ENCODE peak calls at places on chromosomes 16 and 17, in eight cellular contexts. D is heart right ventricle, X is lower lobe of right lung, Q is left lung, T is endothelial cell of umbilical vein, F is OCI-LY7, V is small intestine, K is Panc1. U is an unnamed sample.

GRCh38 chr16:85755929-85756768 is 5.3 kb upstream of the C16orf74 start:
- DNase-seq in Q (no peak), K (no peak), F (peak; percentile 83), T (no peak), X (peak; percentile 28), V (no peak), D (no peak), U (no peak)

GRCh38 chr17:17036520-17036998 is 5.7 kb upstream of the MPRIP start:
- DNase-seq in F (no peak), Q (no peak), V (no peak), K (no peak), T (no peak), X (peak; percentile 75), D (no peak), U (no peak)

GRCh38 chr17:48181653-48182052 is 74.1 kb downstream of the SNX11 start:
- DNase-seq in V (peak; percentile 24), X (no peak), F (no peak), Q (no peak), T (peak; percentile 31), K (no peak), D (no peak), U (no peak)

GRCh38 chr17:47820023-47820789 is 1.4 kb downstream of the OSBPL7 start:
- DNase-seq in K (no peak), D (no peak), X (peak; percentile 51), Q (peak; percentile 74), T (no peak), V (peak; percentile 96), F (no peak), U (no peak)

GRCh38 chr17:17387461-17388362 is 84.5 kb downstream of the NT5M start:
- DNase-seq in T (no peak), V (peak; percentile 86), X (peak; percentile 69), D (peak; percentile 35), Q (no peak), K (no peak), F (peak; percentile 70), U (no peak)

GRCh38 chr17:7336240-7337175 is at the start of gene ACAP1:
- DNase-seq in K (no peak), F (peak; percentile 81), Q (peak; percentile 72), D (no peak), T (no peak), V (peak; percentile 64), X (peak; percentile 71), U (peak; percentile 36)

GRCh38 chr16:88920618-88921602 is 54.5 kb upstream of the PABPN1L start:
- DNase-seq in V (no peak), F (no peak), T (peak; percentile 91), Q (peak; percentile 68), K (no peak), X (peak; percentile 73), D (peak; percentile 82), U (no peak)

GRCh38 chr17:77318491-77319210 is 177.9 kb downstream of the SEC14L1 start:
- DNase-seq in V (peak; percentile 54), T (no peak), F (no peak), X (peak; percentile 66), Q (peak; percentile 47), K (no peak), D (no peak), U (peak; percentile 49)

GRCh38 chr16:55655709-55656694 is at the start of gene SLC6A2:
- DNase-seq in D (peak; percentile 29), Q (no peak), F (no peak), K (no peak), T (no peak), X (no peak), V (no peak), U (no peak)

GRCh38 chr16:48117217-48118105 is 38.3 kb downstream of the ABCC12 start:
- DNase-seq in Q (no peak), V (peak; percentile 5), F (peak; percentile 71), T (peak; percentile 37), K (no peak), D (peak; percentile 53), X (peak; percentile 62), U (no peak)

GRCh38 chr17:60094754-60095153 is 16.0 kb upstream of the HEATR6 start:
- DNase-seq in T (no peak), K (no peak), V (no peak), F (peak; percentile 26), Q (no peak), D (no peak), X (no peak), U (no peak)

GRCh38 chr17:78890111-78890897 is 12.7 kb downstream of the CEP295NL start:
- DNase-seq in X (peak; percentile 89), F (peak; percentile 52), T (no peak), V (no peak), D (peak; percentile 56), K (no peak), Q (peak; percentile 89), U (no peak)

GRCh38 chr17:378068-378467 is 25.5 kb upstream of the RPH3AL start:
- DNase-seq in F (no peak), K (no peak), D (no peak), T (no peak), Q (no peak), X (no peak), V (no peak), U (peak; percentile 11)

GRCh38 chr16:64058685-64059084 is 1063.2 kb downstream of the CDH11 start:
- DNase-seq in Q (no peak), T (no peak), D (no peak), K (no peak), F (no peak), V (no peak), X (no peak), U (no peak)

GRCh38 chr17:73770115-73770848 is 126.0 kb upstream of the SDK2 start:
- DNase-seq in V (peak; percentile 28), X (peak; percentile 58), T (no peak), F (no peak), D (peak; percentile 84), K (peak; percentile 4), Q (peak; percentile 70), U (peak; percentile 79)

GRCh38 chr16:84941916-84942315 is 69.4 kb downstream of the ZDHHC7 start:
- DNase-seq in D (no peak), T (no peak), V (no peak), X (no peak), K (no peak), Q (no peak), F (no peak), U (no peak)

GRCh38 chr16:88655733-88656281 is 5.0 kb upstream of the CYBA start:
- DNase-seq in V (no peak), F (no peak), Q (no peak), D (no peak), X (no peak), T (no peak), K (no peak), U (peak; percentile 70)

GRCh38 chr16:50640391-50640790 is 40.7 kb downstream of the SNX20 start:
- DNase-seq in V (no peak), X (no peak), Q (no peak), K (no peak), F (no peak), D (no peak), T (no peak), U (no peak)

GRCh38 chr17:41546819-41547218 is 18.7 kb upstream of the KRT19 start:
- DNase-seq in K (no peak), Q (no peak), X (no peak), D (no peak), F (no peak), T (no peak), V (no peak), U (no peak)
- H3K4me1 ChIP-seq in K (peaks cover 42% of the 10 kb centered on the region), Q (peaks cover 16% of the 10 kb centered on the region), X (peaks cover 21% of the 10 kb centered on the region), D (peaks cover 21% of the 10 kb centered on the region), F (no peaks in the 10 kb centered on the region), T (peaks cover 19% of the 10 kb centered on the region), V (peaks cover under 1% of the 10 kb centered on the region), U (peaks cover 25% of the 10 kb centered on the region)

GRCh38 chr17:29914819-29915537 is 15.1 kb downstream of the SSH2 start:
- DNase-seq in T (no peak), F (no peak), D (no peak), Q (no peak), K (no peak), X (no peak), V (no peak), U (no peak)
- H3K4me1 ChIP-seq in T (peaks cover 7% of the 10 kb centered on the region), F (peaks cover 6% of the 10 kb centered on the region), D (peaks cover 24% of the 10 kb centered on the region), Q (peaks cover 7% of the 10 kb centered on the region), K (peaks cover 8% of the 10 kb centered on the region), X (peaks cover 13% of the 10 kb centered on the region), V (no peaks in the 10 kb centered on the region), U (peaks cover 21% of the 10 kb centered on the region)

GRCh38 chr17:62792122-62792800 is 15.9 kb downstream of the MARCHF10 start:
- DNase-seq in D (no peak), X (no peak), Q (no peak), T (peak; percentile 44), V (no peak), K (peak; percentile 91), F (no peak), U (no peak)
- H3K4me1 ChIP-seq in D (no peaks in the 10 kb centered on the region), X (no peaks in the 10 kb centered on the region), Q (no peaks in the 10 kb centered on the region), T (no peaks in the 10 kb centered on the region), V (no peaks in the 10 kb centered on the region), K (peaks cover 16% of the 10 kb centered on the region), F (no peaks in the 10 kb centered on the region), U (peaks cover 40% of the 10 kb centered on the region)

GRCh38 chr17:2393954-2394749 is 6.7 kb downstream of the MNT start:
- DNase-seq in V (no peak), T (no peak), K (no peak), F (no peak), X (no peak), Q (no peak), D (no peak), U (no peak)

GRCh38 chr17:2391597-2392251 is 9.1 kb downstream of the MNT start:
- DNase-seq in D (no peak), T (no peak), V (no peak), X (no peak), F (peak; percentile 27), K (no peak), Q (no peak), U (no peak)

GRCh38 chr17:2393184-2393953 is 7.5 kb downstream of the MNT start:
- DNase-seq in Q (peak; percentile 91), T (peak; percentile 91), D (peak; percentile 94), K (no peak), X (peak; percentile 94), F (peak; percentile 94), V (peak; percentile 93), U (peak; percentile 87)

GRCh38 chr17:2390199-2390880 is 10.5 kb downstream of the MNT start:
- DNase-seq in F (no peak), T (no peak), V (no peak), K (no peak), X (no peak), Q (no peak), D (no peak), U (no peak)

DNA sequence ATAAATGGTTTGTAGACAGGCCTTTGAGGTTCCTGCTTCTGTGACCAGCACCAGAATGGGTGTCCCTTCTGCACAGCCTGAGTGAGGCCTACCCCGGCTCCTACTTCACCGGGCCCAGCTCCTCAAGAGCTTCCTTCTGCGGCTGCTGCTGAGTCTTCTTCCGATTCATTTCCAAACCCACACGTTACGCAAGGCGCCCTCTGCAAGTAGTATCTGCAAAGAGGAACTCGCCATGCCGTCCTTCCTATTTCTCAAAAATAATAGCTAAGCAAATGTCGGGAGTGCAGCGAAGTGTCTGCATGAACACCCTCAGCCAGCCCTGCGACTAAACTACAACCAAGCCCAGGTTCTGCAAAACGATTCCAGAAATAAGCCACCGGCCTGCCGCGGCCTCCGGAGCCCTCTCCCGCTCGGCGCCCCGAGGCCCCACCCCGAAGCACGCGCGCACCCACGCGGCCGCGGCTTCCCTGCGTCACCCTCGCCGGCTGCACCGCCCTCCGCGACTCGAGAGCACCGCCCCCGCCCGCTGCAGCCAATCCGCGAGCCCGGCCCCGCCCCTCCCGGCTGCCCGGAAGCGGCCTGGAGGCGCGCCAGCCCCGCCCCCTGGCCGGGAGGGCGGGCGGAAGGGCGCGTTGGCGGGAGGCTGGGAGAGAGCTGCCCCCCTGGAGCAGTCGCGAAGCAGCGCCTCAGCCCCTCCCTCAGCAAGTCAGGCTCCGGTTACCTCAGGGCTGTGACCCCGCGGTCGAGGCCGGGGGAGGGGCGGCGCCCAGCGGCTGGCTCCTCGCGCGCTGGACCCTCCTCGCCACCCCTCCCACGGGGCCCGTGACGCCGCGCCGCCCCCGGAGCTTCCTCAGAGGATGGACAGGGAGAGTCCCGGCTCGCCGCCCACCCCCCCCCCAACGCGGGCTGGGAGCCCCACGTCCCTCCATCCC is 8.3 kb downstream of the MNT start:
- DNase-seq in Q (peak; percentile 95), F (peak; percentile 97), V (peak; percentile 93), T (peak; percentile 95), K (no peak), X (peak; percentile 96), D (peak; percentile 96), U (peak; percentile 95)
- H3K4me1 ChIP-seq in Q (peaks cover 45% of the 10 kb centered on the region), F (peaks cover 44% of the 10 kb centered on the region), V (peaks cover 28% of the 10 kb centered on the region), T (peaks cover 34% of the 10 kb centered on the region), K (peaks cover 32% of the 10 kb centered on the region), X (peaks cover 62% of the 10 kb centered on the region), D (peaks cover 67% of the 10 kb centered on the region), U (peaks cover 16% of the 10 kb centered on the region)

U was measured in RWPE2.